ENCODE peak calls at places on chromosomes 16 and 17, in six cellular contexts. One of them, this sample, is unnamed.

GRCh38 chr16:50644730-50645129 is 36.4 kb downstream of the SNX20 start:
- DNase-seq in naive B cell: peak
- DNase-seq in stimulated activated CD8-positive, alpha-beta memory T cell treated with anti-CD3 and anti-CD28 coated beads, Interleukin-12 subunit alpha, Interleukin-12 subunit beta, amount 100 ng/mL, for 4 hours: no peak
- DNase-seq in tibial artery: no peak
- DNase-seq in activated CD8-positive, alpha-beta memory T cell treated with anti-CD3 and anti-CD28 coated beads, Interleukin-2, amount 50 U/mL, for 48 hours: no peak
- DNase-seq in T-cell: peak
- DNase-seq in this sample: peak

GRCh38 chr16:48497129-48497528 is 111.9 kb upstream of the SIAH1 start:
- DNase-seq in naive B cell: no peak
- DNase-seq in stimulated activated CD8-positive, alpha-beta memory T cell treated with anti-CD3 and anti-CD28 coated beads, Interleukin-12 subunit alpha, Interleukin-12 subunit beta, amount 100 ng/mL, for 4 hours: no peak
- DNase-seq in tibial artery: no peak
- DNase-seq in activated CD8-positive, alpha-beta memory T cell treated with anti-CD3 and anti-CD28 coated beads, Interleukin-2, amount 50 U/mL, for 48 hours: no peak
- DNase-seq in T-cell: no peak
- DNase-seq in this sample: no peak

GRCh38 chr17:76246080-76247066 is 6.1 kb upstream of the RNF157 start:
- DNase-seq in naive B cell: peak
- DNase-seq in stimulated activated CD8-positive, alpha-beta memory T cell treated with anti-CD3 and anti-CD28 coated beads, Interleukin-12 subunit alpha, Interleukin-12 subunit beta, amount 100 ng/mL, for 4 hours: no peak
- DNase-seq in tibial artery: no peak
- DNase-seq in activated CD8-positive, alpha-beta memory T cell treated with anti-CD3 and anti-CD28 coated beads, Interleukin-2, amount 50 U/mL, for 48 hours: peak
- DNase-seq in T-cell: peak
- DNase-seq in this sample: peak

GRCh38 chr16:10584956-10585561 is 4.7 kb upstream of the EMP2 start:
- DNase-seq in naive B cell: no peak
- DNase-seq in stimulated activated CD8-positive, alpha-beta memory T cell treated with anti-CD3 and anti-CD28 coated beads, Interleukin-12 subunit alpha, Interleukin-12 subunit beta, amount 100 ng/mL, for 4 hours: no peak
- DNase-seq in tibial artery: no peak
- DNase-seq in activated CD8-positive, alpha-beta memory T cell treated with anti-CD3 and anti-CD28 coated beads, Interleukin-2, amount 50 U/mL, for 48 hours: no peak
- DNase-seq in T-cell: no peak
- DNase-seq in this sample: no peak

GRCh38 chr17:8151641-8152111 is 528 bp downstream of the PER1 start:
- DNase-seq in naive B cell: no peak
- DNase-seq in stimulated activated CD8-positive, alpha-beta memory T cell treated with anti-CD3 and anti-CD28 coated beads, Interleukin-12 subunit alpha, Interleukin-12 subunit beta, amount 100 ng/mL, for 4 hours: no peak
- DNase-seq in tibial artery: peak
- DNase-seq in activated CD8-positive, alpha-beta memory T cell treated with anti-CD3 and anti-CD28 coated beads, Interleukin-2, amount 50 U/mL, for 48 hours: peak
- DNase-seq in T-cell: no peak
- DNase-seq in this sample: no peak

GRCh38 chr16:24819462-24820040 is 26.2 kb upstream of the SLC5A11 start:
- DNase-seq in naive B cell: no peak
- DNase-seq in stimulated activated CD8-positive, alpha-beta memory T cell treated with anti-CD3 and anti-CD28 coated beads, Interleukin-12 subunit alpha, Interleukin-12 subunit beta, amount 100 ng/mL, for 4 hours: no peak
- DNase-seq in tibial artery: no peak
- DNase-seq in activated CD8-positive, alpha-beta memory T cell treated with anti-CD3 and anti-CD28 coated beads, Interleukin-2, amount 50 U/mL, for 48 hours: no peak
- DNase-seq in T-cell: no peak
- DNase-seq in this sample: no peak

GRCh38 chr16:22191089-22191965 is 14.8 kb upstream of the EEF2K start:
- DNase-seq in naive B cell: peak
- DNase-seq in stimulated activated CD8-positive, alpha-beta memory T cell treated with anti-CD3 and anti-CD28 coated beads, Interleukin-12 subunit alpha, Interleukin-12 subunit beta, amount 100 ng/mL, for 4 hours: peak
- DNase-seq in tibial artery: peak
- DNase-seq in activated CD8-positive, alpha-beta memory T cell treated with anti-CD3 and anti-CD28 coated beads, Interleukin-2, amount 50 U/mL, for 48 hours: peak
- DNase-seq in T-cell: peak
- DNase-seq in this sample: peak

GRCh38 chr16:81469183-81469677 is 24.6 kb downstream of the CMIP start:
- DNase-seq in naive B cell: no peak
- DNase-seq in stimulated activated CD8-positive, alpha-beta memory T cell treated with anti-CD3 and anti-CD28 coated beads, Interleukin-12 subunit alpha, Interleukin-12 subunit beta, amount 100 ng/mL, for 4 hours: no peak
- DNase-seq in tibial artery: no peak
- DNase-seq in activated CD8-positive, alpha-beta memory T cell treated with anti-CD3 and anti-CD28 coated beads, Interleukin-2, amount 50 U/mL, for 48 hours: no peak
- DNase-seq in T-cell: no peak
- DNase-seq in this sample: no peak

GRCh38 chr17:77455111-77455877 is 314.5 kb downstream of the SEC14L1 start:
- DNase-seq in naive B cell: no peak
- DNase-seq in stimulated activated CD8-positive, alpha-beta memory T cell treated with anti-CD3 and anti-CD28 coated beads, Interleukin-12 subunit alpha, Interleukin-12 subunit beta, amount 100 ng/mL, for 4 hours: no peak
- DNase-seq in tibial artery: no peak
- DNase-seq in activated CD8-positive, alpha-beta memory T cell treated with anti-CD3 and anti-CD28 coated beads, Interleukin-2, amount 50 U/mL, for 48 hours: peak
- DNase-seq in T-cell: no peak
- DNase-seq in this sample: no peak

GRCh38 chr17:77085916-77086432 is 54.8 kb upstream of the SEC14L1 start:
- DNase-seq in naive B cell: no peak
- DNase-seq in stimulated activated CD8-positive, alpha-beta memory T cell treated with anti-CD3 and anti-CD28 coated beads, Interleukin-12 subunit alpha, Interleukin-12 subunit beta, amount 100 ng/mL, for 4 hours: no peak
- DNase-seq in tibial artery: no peak
- DNase-seq in activated CD8-positive, alpha-beta memory T cell treated with anti-CD3 and anti-CD28 coated beads, Interleukin-2, amount 50 U/mL, for 48 hours: no peak
- DNase-seq in T-cell: no peak
- DNase-seq in this sample: no peak

GRCh38 chr16:87855852-87856715 is 13.2 kb downstream of the SLC7A5 start:
- DNase-seq in naive B cell: no peak
- DNase-seq in stimulated activated CD8-positive, alpha-beta memory T cell treated with anti-CD3 and anti-CD28 coated beads, Interleukin-12 subunit alpha, Interleukin-12 subunit beta, amount 100 ng/mL, for 4 hours: no peak
- DNase-seq in tibial artery: peak
- DNase-seq in activated CD8-positive, alpha-beta memory T cell treated with anti-CD3 and anti-CD28 coated beads, Interleukin-2, amount 50 U/mL, for 48 hours: no peak
- DNase-seq in T-cell: peak
- DNase-seq in this sample: no peak

GRCh38 chr17:10652984-10653680 is 4.0 kb downstream of the MYH3 start:
- DNase-seq in naive B cell: no peak
- DNase-seq in stimulated activated CD8-positive, alpha-beta memory T cell treated with anti-CD3 and anti-CD28 coated beads, Interleukin-12 subunit alpha, Interleukin-12 subunit beta, amount 100 ng/mL, for 4 hours: no peak
- DNase-seq in tibial artery: no peak
- DNase-seq in activated CD8-positive, alpha-beta memory T cell treated with anti-CD3 and anti-CD28 coated beads, Interleukin-2, amount 50 U/mL, for 48 hours: no peak
- DNase-seq in T-cell: peak
- DNase-seq in this sample: peak

GRCh38 chr16:71943887-71944286 is 48.6 kb downstream of the IST1 start:
- DNase-seq in naive B cell: no peak
- DNase-seq in stimulated activated CD8-positive, alpha-beta memory T cell treated with anti-CD3 and anti-CD28 coated beads, Interleukin-12 subunit alpha, Interleukin-12 subunit beta, amount 100 ng/mL, for 4 hours: no peak
- DNase-seq in tibial artery: no peak
- DNase-seq in activated CD8-positive, alpha-beta memory T cell treated with anti-CD3 and anti-CD28 coated beads, Interleukin-2, amount 50 U/mL, for 48 hours: no peak
- DNase-seq in T-cell: no peak
- DNase-seq in this sample: no peak

GRCh38 chr17:19574956-19575355 is 41.3 kb downstream of the SLC47A1 start:
- DNase-seq in naive B cell: no peak
- DNase-seq in stimulated activated CD8-positive, alpha-beta memory T cell treated with anti-CD3 and anti-CD28 coated beads, Interleukin-12 subunit alpha, Interleukin-12 subunit beta, amount 100 ng/mL, for 4 hours: no peak
- DNase-seq in tibial artery: no peak
- DNase-seq in activated CD8-positive, alpha-beta memory T cell treated with anti-CD3 and anti-CD28 coated beads, Interleukin-2, amount 50 U/mL, for 48 hours: no peak
- DNase-seq in T-cell: no peak
- DNase-seq in this sample: no peak

GRCh38 chr17:80621335-80622169 is 76.9 kb downstream of the RPTOR start:
- DNase-seq in naive B cell: no peak
- DNase-seq in stimulated activated CD8-positive, alpha-beta memory T cell treated with anti-CD3 and anti-CD28 coated beads, Interleukin-12 subunit alpha, Interleukin-12 subunit beta, amount 100 ng/mL, for 4 hours: no peak
- DNase-seq in tibial artery: no peak
- DNase-seq in activated CD8-positive, alpha-beta memory T cell treated with anti-CD3 and anti-CD28 coated beads, Interleukin-2, amount 50 U/mL, for 48 hours: no peak
- DNase-seq in T-cell: no peak
- DNase-seq in this sample: no peak

GRCh38 chr16:56245197-56245596 is 53.9 kb downstream of the GNAO1 start:
- DNase-seq in naive B cell: no peak
- DNase-seq in stimulated activated CD8-positive, alpha-beta memory T cell treated with anti-CD3 and anti-CD28 coated beads, Interleukin-12 subunit alpha, Interleukin-12 subunit beta, amount 100 ng/mL, for 4 hours: no peak
- DNase-seq in tibial artery: no peak
- DNase-seq in activated CD8-positive, alpha-beta memory T cell treated with anti-CD3 and anti-CD28 coated beads, Interleukin-2, amount 50 U/mL, for 48 hours: no peak
- DNase-seq in T-cell: no peak
- DNase-seq in this sample: no peak

GRCh38 chr16:87176735-87177134 is 140.5 kb downstream of the C16orf95 start:
- DNase-seq in naive B cell: no peak
- DNase-seq in stimulated activated CD8-positive, alpha-beta memory T cell treated with anti-CD3 and anti-CD28 coated beads, Interleukin-12 subunit alpha, Interleukin-12 subunit beta, amount 100 ng/mL, for 4 hours: no peak
- DNase-seq in tibial artery: no peak
- DNase-seq in activated CD8-positive, alpha-beta memory T cell treated with anti-CD3 and anti-CD28 coated beads, Interleukin-2, amount 50 U/mL, for 48 hours: no peak
- DNase-seq in T-cell: no peak
- DNase-seq in this sample: no peak

GRCh38 chr17:78840530-78840779 is 159 bp downstream of the USP36 start:
- DNase-seq in naive B cell: no peak
- DNase-seq in stimulated activated CD8-positive, alpha-beta memory T cell treated with anti-CD3 and anti-CD28 coated beads, Interleukin-12 subunit alpha, Interleukin-12 subunit beta, amount 100 ng/mL, for 4 hours: no peak
- DNase-seq in tibial artery: no peak
- DNase-seq in activated CD8-positive, alpha-beta memory T cell treated with anti-CD3 and anti-CD28 coated beads, Interleukin-2, amount 50 U/mL, for 48 hours: no peak
- DNase-seq in T-cell: no peak
- DNase-seq in this sample: no peak

GRCh38 chr16:69501956-69502457 is 63.8 kb upstream of the NFAT5 start:
- DNase-seq in naive B cell: peak
- DNase-seq in stimulated activated CD8-positive, alpha-beta memory T cell treated with anti-CD3 and anti-CD28 coated beads, Interleukin-12 subunit alpha, Interleukin-12 subunit beta, amount 100 ng/mL, for 4 hours: no peak
- DNase-seq in tibial artery: no peak
- DNase-seq in activated CD8-positive, alpha-beta memory T cell treated with anti-CD3 and anti-CD28 coated beads, Interleukin-2, amount 50 U/mL, for 48 hours: no peak
- DNase-seq in T-cell: no peak
- DNase-seq in this sample: peak

GRCh38 chr16:50821586-50821985 is 79.7 kb downstream of the CYLD start:
- DNase-seq in naive B cell: no peak
- DNase-seq in stimulated activated CD8-positive, alpha-beta memory T cell treated with anti-CD3 and anti-CD28 coated beads, Interleukin-12 subunit alpha, Interleukin-12 subunit beta, amount 100 ng/mL, for 4 hours: no peak
- DNase-seq in tibial artery: no peak
- DNase-seq in activated CD8-positive, alpha-beta memory T cell treated with anti-CD3 and anti-CD28 coated beads, Interleukin-2, amount 50 U/mL, for 48 hours: no peak
- DNase-seq in T-cell: no peak
- DNase-seq in this sample: no peak

This sample was measured in GM10248.